ENCODE peak calls at places on chromosomes 11 and 22, in seven cellular contexts. R, Z, J, S, H, G and A are unnamed samples. For H3K9me3, the result is how much of the 10 kb centered on the place peaks cover.

GRCh38 chr22:45671051-45671782 is 417 bp upstream of the ATXN10 start:
- DNase-seq in R (no peak), Z (no peak), J (no peak), S (peak), H (no peak), G (no peak), A (no peak)

GRCh38 chr11:62205441-62205840 is 3.0 kb upstream of the SCGB2A1 start:
- DNase-seq in R (no peak), Z (no peak), J (no peak), S (no peak), H (no peak), G (no peak), A (no peak)

GRCh38 chr22:44892803-44893730 is 116.7 kb downstream of the PHF21B start:
- DNase-seq in R (no peak), Z (no peak), J (no peak), S (no peak), H (no peak), G (no peak), A (no peak)

GRCh38 chr11:47566166-47566546 is 757 bp downstream of the PTPMT1 start:
- DNase-seq in R (no peak), Z (no peak), J (no peak), S (peak), H (no peak), G (no peak), A (no peak)

GRCh38 chr11:82308979-82309378 is 424.7 kb downstream of the FAM181B start:
- DNase-seq in R (no peak), Z (no peak), J (no peak), S (no peak), H (no peak), G (no peak), A (no peak)

GRCh38 chr22:43508489-43508888 is 96.7 kb downstream of the MPPED1 start:
- DNase-seq in R (no peak), Z (no peak), J (no peak), S (no peak), H (no peak), G (no peak), A (no peak)

GRCh38 chr11:134476435-134477021 is 64.5 kb upstream of the B3GAT1 start:
- DNase-seq in R (no peak), Z (no peak), J (no peak), S (peak), H (no peak), G (no peak), A (no peak)

GRCh38 chr22:45580703-45581381 is 78.2 kb downstream of the FBLN1 start:
- DNase-seq in R (no peak), Z (no peak), J (no peak), S (no peak), H (no peak), G (no peak), A (no peak)

GRCh38 chr11:17721242-17721999 is 2.0 kb downstream of the MYOD1 start:
- DNase-seq in R (no peak), Z (no peak), J (no peak), S (no peak), H (no peak), G (no peak), A (no peak)

GRCh38 chr11:75950141-75950540 is 135.1 kb downstream of the UVRAG start:
- DNase-seq in R (no peak), Z (no peak), J (no peak), S (no peak), H (no peak), G (no peak), A (no peak)

GRCh38 chr11:96187779-96188624 is 155.0 kb downstream of the MAML2 start:
- DNase-seq in R (peak), Z (no peak), J (no peak), S (no peak), H (peak), G (no peak), A (no peak)

GRCh38 chr11:132028380-132029240 is 658.2 kb downstream of the NTM start:
- DNase-seq in R (peak), Z (no peak), J (no peak), S (no peak), H (peak), G (no peak), A (no peak)

GRCh38 chr11:3856856-3857553 is 1.5 kb downstream of the STIM1 start:
- DNase-seq in R (no peak), Z (no peak), J (no peak), S (no peak), H (no peak), G (no peak), A (no peak)

GRCh38 chr11:2789791-2790580 is 90.2 kb upstream of the KCNQ1OT1 start:
- DNase-seq in R (no peak), Z (no peak), J (no peak), S (peak), H (no peak), G (no peak), A (peak)

GRCh38 chr22:38176170-38176741 is 5.4 kb downstream of the PLA2G6 start:
- DNase-seq in R (no peak), Z (peak), J (peak), S (peak), H (peak), G (no peak), A (no peak)

GRCh38 chr11:129881570-129882170 is 13.7 kb downstream of the NFRKB start:
- DNase-seq in R (peak), Z (no peak), J (peak), S (peak), H (no peak), G (no peak), A (peak)

GRCh38 chr11:109033627-109034340 is 368.9 kb downstream of the DDX10 start:
- DNase-seq in R (no peak), Z (no peak), J (no peak), S (no peak), H (no peak), G (no peak), A (no peak)

GRCh38 chr11:64854534-64855502 is 10.4 kb upstream of the CDC42BPG start:
- DNase-seq in R (peak), Z (peak), J (no peak), S (no peak), H (peak), G (peak), A (no peak)

GRCh38 chr11:96045622-96046456 is 121.9 kb upstream of the MTMR2 start:
- DNase-seq in R (no peak), Z (peak), J (no peak), S (peak), H (peak), G (no peak), A (no peak)

GRCh38 chr11:30789270-30789669 is 203.1 kb upstream of the MPPED2 start:
- DNase-seq in R (no peak), Z (no peak), J (no peak), S (no peak), H (no peak), G (no peak), A (no peak)

GRCh38 chr11:46112961-46113617 is 8.2 kb downstream of the PHF21A start:
- DNase-seq in R (peak), Z (peak), J (peak), S (peak), H (peak), G (peak), A (no peak)

GRCh38 chr22:25366876-25367466 is 147.5 kb downstream of the CRYBB2 start:
- DNase-seq in R (no peak), Z (no peak), J (no peak), S (no peak), H (no peak), G (no peak), A (no peak)

GRCh38 chr22:43014062-43014875 is 680 bp downstream of the PACSIN2 start:
- DNase-seq in R (no peak), Z (no peak), J (peak), S (peak), H (peak), G (peak), A (peak)

GRCh38 chr11:130915556-130916237 is 582 bp downstream of the SNX19 start:
- DNase-seq in R (no peak), Z (no peak), J (no peak), S (no peak), H (no peak), G (no peak), A (peak)

GRCh38 chr22:19419086-19419463 is 12.5 kb downstream of the HIRA start:
- DNase-seq in R (no peak), Z (no peak), J (no peak), S (no peak), H (no peak), G (no peak), A (no peak)

GRCh38 chr11:93604276-93604675 is 57.2 kb upstream of the CEP295 start:
- DNase-seq in R (no peak), Z (no peak), J (no peak), S (no peak), H (no peak), G (no peak), A (no peak)

GRCh38 chr11:82906236-82906635 is 4.7 kb downstream of the DDIAS start:
- DNase-seq in R (peak), Z (no peak), J (peak), S (no peak), H (no peak), G (no peak), A (no peak)

GRCh38 chr11:3137486-3138177 is 27.5 kb downstream of the OSBPL5 start:
- DNase-seq in R (no peak), Z (no peak), J (no peak), S (no peak), H (no peak), G (no peak), A (no peak)

GRCh38 chr11:236774-237767 is at the start of gene PSMD13:
- DNase-seq in R (peak), Z (peak), J (peak), S (peak), H (peak), G (peak), A (peak)

GRCh38 chr22:44658371-44658953 is 43.5 kb upstream of the PRR5 start:
- DNase-seq in R (no peak), Z (no peak), J (no peak), S (no peak), H (peak), G (no peak), A (no peak)

GRCh38 chr11:47667135-47667534 is 24.8 kb upstream of the MTCH2 start:
- DNase-seq in R (no peak), Z (no peak), J (no peak), S (no peak), H (no peak), G (no peak), A (no peak)

GRCh38 chr11:100948936-100949335 is 180.7 kb downstream of the PGR start:
- DNase-seq in R (no peak), Z (no peak), J (no peak), S (no peak), H (no peak), G (no peak), A (no peak)

GRCh38 chr22:43315687-43316217 is 27.4 kb downstream of the SCUBE1 start:
- DNase-seq in R (no peak), Z (no peak), J (no peak), S (no peak), H (no peak), G (no peak), A (no peak)

GRCh38 chr11:114762437-114762836 is 84.1 kb downstream of the NXPE2 start:
- DNase-seq in R (peak), Z (peak), J (no peak), S (peak), H (peak), G (no peak), A (no peak)

GRCh38 chr11:115060840-115061239 is 382.5 kb downstream of the NXPE2 start:
- DNase-seq in R (no peak), Z (no peak), J (no peak), S (no peak), H (no peak), G (no peak), A (no peak)

DNA sequence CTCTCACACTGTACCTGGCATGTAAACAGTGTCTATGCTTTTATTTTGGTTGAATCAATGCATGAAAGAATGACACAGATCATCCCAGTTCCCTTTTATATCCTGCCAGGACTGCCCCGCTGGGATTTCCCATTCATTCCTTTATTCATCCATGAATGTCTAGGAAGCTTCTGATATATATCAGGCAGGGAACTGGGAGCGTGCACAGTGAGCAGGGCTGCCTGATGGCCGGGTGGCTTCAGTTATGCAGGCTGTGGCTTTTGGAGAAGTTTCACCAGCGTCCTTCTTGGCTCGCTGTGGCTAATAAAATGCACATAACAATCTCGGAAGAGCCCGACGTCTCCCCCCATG is 789.0 kb downstream of the TBC1D22A start:
- DNase-seq in R (no peak), Z (no peak), J (no peak), S (no peak), H (no peak), G (no peak), A (no peak)
- H3K9me3 ChIP-seq in R (under half), Z (under half), J (under half), S (under half), H (under half), G (under half), A (under half)

DNA sequence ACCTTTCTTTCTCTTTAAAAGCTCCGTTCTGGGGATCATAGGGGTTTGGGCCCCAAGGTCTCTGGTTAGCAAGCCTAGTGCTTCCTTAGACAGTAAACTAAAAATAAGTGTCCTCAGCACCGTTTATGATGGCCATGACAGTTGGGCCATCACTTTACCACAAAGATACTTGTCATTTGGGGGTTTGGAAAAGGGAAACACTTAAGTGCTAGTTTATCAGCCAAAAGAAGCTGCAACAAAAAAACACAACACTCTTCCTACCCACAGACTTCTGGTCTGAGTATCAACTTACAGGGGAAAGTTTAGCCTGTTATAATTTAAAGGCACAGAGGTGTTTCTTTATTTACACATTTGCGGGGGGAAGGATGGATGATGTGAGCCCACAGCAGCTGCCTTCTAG is 88.4 kb upstream of the CD44 start:
- DNase-seq in R (no peak), Z (no peak), J (no peak), S (no peak), H (no peak), G (no peak), A (no peak)
- H3K9me3 ChIP-seq in R (under half), Z (under half), J (under half), S (under half), H (under half), G (under half), A (under half)

GRCh38 chr11:98230678-98231077 is 790.1 kb upstream of the CNTN5 start:
- DNase-seq in R (no peak), Z (no peak), J (no peak), S (no peak), H (no peak), G (no peak), A (no peak)

GRCh38 chr11:98227266-98227665 is 793.5 kb upstream of the CNTN5 start:
- DNase-seq in R (no peak), Z (no peak), J (no peak), S (no peak), H (no peak), G (no peak), A (no peak)
- H3K9me3 ChIP-seq in R (under half), Z (under half), J (under half), S (under half), H (under half), G (under half), A (under half)

GRCh38 chr22:47056361-47056760 is 293.9 kb downstream of the TBC1D22A start:
- DNase-seq in R (no peak), Z (no peak), J (no peak), S (no peak), H (no peak), G (no peak), A (no peak)
- H3K9me3 ChIP-seq in R (under half), Z (under half), J (under half), S (under half), H (under half), G (under half), A (under half)